ENCODE peak calls at places on chromosomes 2 and 18, in five cellular contexts. X is activated T-cell treated with anti-CD3 and anti-CD28 coated beads, Interleukin-2, amount 50 U/mL, for 72 hours; W is GDM1; U is naive B cell; H is astrocyte of the spinal cord. N is an unnamed sample.

GRCh38 chr2:38856165-38856564 is 19.6 kb downstream of the DHX57 start:
- DNase-seq in X (no peak), W (no peak), U (no peak), H (no peak), N (no peak)

GRCh38 chr18:54453996-54454395 is 96.3 kb downstream of the C18orf54 start:
- DNase-seq in X (no peak), W (no peak), U (no peak), H (no peak), N (no peak)

GRCh38 chr18:79772865-79773696 is 24.7 kb upstream of the KCNG2 start:
- DNase-seq in X (no peak), W (no peak), U (no peak), H (no peak), N (no peak)

GRCh38 chr2:64987963-64988419 is 1.2 kb upstream of the SLC1A4 start:
- DNase-seq in X (no peak), W (peak), U (no peak), H (no peak), N (no peak)

GRCh38 chr2:47056374-47056773 is 98.7 kb downstream of the STPG4 start:
- DNase-seq in X (no peak), W (no peak), U (no peak), H (peak), N (no peak)

GRCh38 chr18:44969214-44969842 is 288.6 kb downstream of the SETBP1 start:
- DNase-seq in X (no peak), W (no peak), U (no peak), H (peak), N (no peak)

GRCh38 chr2:2825516-2826208 is 494.6 kb upstream of the MYT1L start:
- DNase-seq in X (no peak), W (no peak), U (no peak), H (no peak), N (no peak)

GRCh38 chr2:158357122-158357521 is 99.4 kb downstream of the CCDC148 start:
- DNase-seq in X (no peak), W (no peak), U (no peak), H (no peak), N (no peak)

GRCh38 chr2:194319222-194319992 is 1337.6 kb upstream of the SLC39A10 start:
- DNase-seq in X (no peak), W (no peak), U (no peak), H (no peak), N (no peak)